ENCODE peak calls at places on chromosomes 5 and 9, in nine cellular contexts. I, W, Q, V, A, S, F, Y and E are unnamed samples.

GRCh38 chr5:122078116-122078865 is at the start of gene LOX:
- DNase-seq in W (peak), S (peak), F (no peak), Q (peak), I (no peak), V (peak), A (no peak), Y (peak), E (peak)

GRCh38 chr9:93115486-93115885 is 18.6 kb downstream of the NINJ1 start:
- DNase-seq in F (no peak), Y (no peak), S (peak), V (peak), W (no peak), Q (peak), A (peak), I (no peak), E (no peak)

GRCh38 chr5:131677115-131677514 is 42.1 kb upstream of the RAPGEF6 start:
- DNase-seq in S (no peak), V (no peak), F (no peak), A (no peak), I (no peak), W (no peak), Q (no peak), Y (no peak), E (no peak)

GRCh38 chr5:153982206-153982605 is 56.5 kb downstream of the FAM114A2 start:
- DNase-seq in F (no peak), Y (no peak), I (no peak), A (no peak), V (no peak), Q (no peak), W (no peak), S (no peak), E (no peak)

GRCh38 chr5:17157916-17158529 is 59.4 kb upstream of the BASP1 start:
- DNase-seq in Q (no peak), S (no peak), A (no peak), V (no peak), I (no peak), F (no peak), Y (no peak), W (peak), E (no peak)

GRCh38 chr9:71929223-71929622 is 17.8 kb downstream of the C9orf85 start:
- DNase-seq in I (no peak), A (no peak), S (no peak), Q (no peak), V (no peak), F (no peak), Y (no peak), W (peak), E (no peak)

GRCh38 chr5:146647656-146648199 is 131.7 kb upstream of the GPR151 start:
- DNase-seq in Q (no peak), V (no peak), S (no peak), I (no peak), A (no peak), Y (no peak), W (no peak), F (no peak), E (no peak)

GRCh38 chr5:55904152-55904551 is 53.0 kb downstream of the IL31RA start:
- DNase-seq in I (no peak), W (peak), A (no peak), S (no peak), F (no peak), Y (peak), Q (no peak), V (no peak), E (no peak)

GRCh38 chr5:80204808-80205614 is 50.8 kb downstream of the SERINC5 start:
- DNase-seq in Y (no peak), F (no peak), Q (peak), W (peak), V (no peak), S (no peak), A (peak), I (no peak), E (no peak)

GRCh38 chr9:129464972-129465833 is 155.7 kb downstream of the C9orf50 start:
- DNase-seq in I (no peak), A (no peak), S (peak), F (no peak), Q (no peak), W (peak), Y (no peak), V (no peak), E (no peak)

GRCh38 chr5:119333421-119333851 is 22.4 kb upstream of the TNFAIP8 start:
- DNase-seq in I (no peak), W (peak), Y (no peak), F (no peak), S (no peak), A (no peak), Q (no peak), V (no peak), E (no peak)

GRCh38 chr5:119336262-119336661 is 19.6 kb upstream of the TNFAIP8 start:
- DNase-seq in V (no peak), W (no peak), A (no peak), Y (no peak), S (no peak), I (no peak), F (no peak), Q (no peak), E (no peak)

GRCh38 chr5:119332978-119333401 is 22.8 kb upstream of the TNFAIP8 start:
- DNase-seq in Y (no peak), Q (no peak), V (no peak), S (no peak), F (no peak), W (no peak), A (no peak), I (no peak), E (no peak)

GRCh38 chr5:119336846-119337564 is 18.8 kb upstream of the TNFAIP8 start:
- DNase-seq in Y (no peak), S (no peak), F (no peak), A (no peak), V (no peak), Q (no peak), W (no peak), I (no peak), E (no peak)

GRCh38 chr5:119335261-119335677 is 20.6 kb upstream of the TNFAIP8 start:
- DNase-seq in S (no peak), V (no peak), Q (no peak), I (no peak), F (no peak), Y (no peak), W (no peak), A (no peak), E (no peak)
- TF ChIP-seq POLR2A in S (no peak), V (no peak), Q (no peak), I (no peak), F (no peak), Y (no peak), W (no peak), A (no peak), E (no peak)

DNA sequence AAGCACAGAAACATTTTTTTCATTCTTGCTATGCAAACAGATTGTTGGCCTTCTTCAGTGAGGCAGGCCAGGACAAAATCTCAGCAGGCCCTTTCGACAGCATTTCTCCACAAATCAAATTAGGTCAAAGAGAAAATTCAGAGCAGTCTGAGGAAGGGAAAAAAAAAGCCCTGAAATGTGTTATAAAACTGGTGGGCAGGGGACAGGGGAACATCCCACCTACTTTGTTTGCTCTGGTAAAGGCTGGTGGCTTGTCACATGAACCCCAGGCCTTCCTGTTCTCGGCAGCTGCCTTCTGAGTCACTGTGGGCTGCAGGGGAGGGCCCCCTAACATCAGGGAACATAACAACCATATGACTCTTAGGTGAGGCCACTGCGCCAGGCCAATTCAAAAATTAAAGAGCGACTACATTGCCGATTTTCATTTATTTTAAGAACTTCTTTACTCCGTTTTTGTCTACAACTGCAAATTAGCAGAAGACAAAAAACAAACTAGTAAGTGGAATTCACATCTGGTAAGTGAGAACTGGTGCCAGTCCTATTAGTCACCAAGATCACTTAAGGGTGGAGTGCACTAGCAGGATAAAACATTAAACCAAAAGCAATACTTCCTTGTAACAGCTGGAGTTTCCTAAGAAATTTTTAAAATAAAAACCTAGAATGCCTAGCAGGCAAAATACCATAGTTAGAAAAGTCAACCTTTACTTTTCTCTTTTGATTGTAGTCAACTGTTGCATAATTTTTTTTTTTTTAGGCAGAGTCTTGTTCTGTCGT is 46.2 kb upstream of the DENND4C start:
- DNase-seq in A (peak), Q (no peak), F (peak), V (peak), S (peak), W (peak), Y (peak), I (peak), E (peak)
- TF ChIP-seq POLR2A in A (no peak), Q (peak), F (no peak), V (no peak), S (no peak), W (no peak), Y (no peak), I (no peak), E (no peak)

GRCh38 chr9:70410368-70410767 is 4.1 kb downstream of the KLF9 start:
- DNase-seq in Q (no peak), F (no peak), V (no peak), I (no peak), S (no peak), W (peak), A (no peak), Y (no peak), E (no peak)

GRCh38 chr9:70412678-70413426 is 1.6 kb downstream of the KLF9 start:
- DNase-seq in Q (peak), I (peak), A (peak), F (peak), W (peak), V (peak), S (peak), Y (peak), E (peak)

GRCh38 chr9:70411141-70411929 is 3.1 kb downstream of the KLF9 start:
- DNase-seq in V (peak), A (peak), S (peak), W (peak), F (no peak), Y (peak), Q (peak), I (peak), E (peak)

GRCh38 chr9:70413427-70413797 is 1.0 kb downstream of the KLF9 start:
- DNase-seq in Y (no peak), I (no peak), Q (no peak), S (no peak), W (no peak), V (peak), F (no peak), A (peak), E (peak)

DNA sequence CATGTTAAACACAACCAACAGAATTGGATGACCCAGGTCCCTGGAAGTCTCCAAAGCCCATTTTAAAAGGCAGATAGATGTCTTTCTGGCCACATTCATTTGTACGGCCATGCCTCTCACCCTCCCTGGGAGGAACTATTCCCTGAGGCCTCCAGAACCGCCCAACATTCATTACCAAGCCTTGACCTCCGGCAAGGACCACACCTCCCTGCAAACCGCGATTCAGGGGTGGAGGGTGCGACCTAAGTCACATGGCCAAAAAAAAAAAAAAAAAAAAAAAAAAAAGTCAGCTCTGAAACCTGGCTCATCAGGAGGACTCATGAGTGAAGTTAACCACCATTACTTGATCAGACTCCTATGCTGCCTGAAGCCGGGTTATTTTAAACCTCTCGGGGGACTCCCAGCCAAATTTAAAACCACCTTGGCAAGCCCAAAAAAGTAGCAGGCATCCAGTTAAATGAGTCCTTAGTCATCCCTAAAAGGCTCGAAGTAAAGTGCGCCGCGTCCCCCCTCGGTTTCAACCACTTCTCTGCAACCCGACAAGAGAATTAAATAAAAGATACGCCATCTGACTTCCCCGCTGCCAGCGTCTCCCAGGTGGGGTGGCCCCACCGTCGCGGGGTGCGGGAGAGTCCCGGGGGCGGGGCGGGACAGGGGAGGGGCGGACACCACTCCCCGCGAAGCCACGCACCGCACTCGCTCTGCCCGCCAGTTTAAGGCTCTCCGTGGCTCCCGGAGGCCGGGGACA is 2.4 kb downstream of the KLF9 start:
- DNase-seq in A (peak), W (peak), S (peak), I (peak), Q (peak), Y (peak), V (peak), F (no peak), E (peak)
- TF ChIP-seq POLR2A in A (no peak), W (peak), S (peak), I (no peak), Q (peak), Y (no peak), V (peak), F (no peak), E (no peak)

GRCh38 chr9:36836486-36836885 is 197.6 kb downstream of the PAX5 start:
- DNase-seq in Q (no peak), V (no peak), W (no peak), F (no peak), S (no peak), Y (no peak), I (peak), A (no peak), E (no peak)
- TF ChIP-seq POLR2A in Q (no peak), V (no peak), W (no peak), F (no peak), S (no peak), Y (no peak), I (no peak), A (no peak), E (no peak)

GRCh38 chr5:138755084-138755748 is 2.0 kb downstream of the CTNNA1 start:
- DNase-seq in V (no peak), F (no peak), Q (no peak), W (no peak), I (no peak), S (no peak), A (no peak), Y (no peak), E (no peak)

GRCh38 chr5:138753794-138754698 is 821 bp downstream of the CTNNA1 start:
- DNase-seq in I (peak), Y (peak), V (peak), F (peak), Q (peak), A (peak), W (peak), S (peak), E (peak)

GRCh38 chr5:138752951-138753793 is at the start of gene CTNNA1:
- DNase-seq in I (peak), Y (peak), W (peak), Q (peak), A (peak), V (peak), F (peak), S (peak), E (peak)

GRCh38 chr5:138754699-138755057 is 1.5 kb downstream of the CTNNA1 start:
- DNase-seq in I (no peak), A (no peak), V (no peak), F (no peak), Y (no peak), S (no peak), Q (no peak), W (no peak), E (no peak)

GRCh38 chr5:138752341-138752950 is 779 bp upstream of the CTNNA1 start:
- DNase-seq in W (no peak), F (peak), V (no peak), I (no peak), A (peak), Q (peak), Y (peak), S (peak), E (no peak)
- TF ChIP-seq POLR2A in W (no peak), F (no peak), V (no peak), I (no peak), A (no peak), Q (peak), Y (no peak), S (no peak), E (no peak)

DNA sequence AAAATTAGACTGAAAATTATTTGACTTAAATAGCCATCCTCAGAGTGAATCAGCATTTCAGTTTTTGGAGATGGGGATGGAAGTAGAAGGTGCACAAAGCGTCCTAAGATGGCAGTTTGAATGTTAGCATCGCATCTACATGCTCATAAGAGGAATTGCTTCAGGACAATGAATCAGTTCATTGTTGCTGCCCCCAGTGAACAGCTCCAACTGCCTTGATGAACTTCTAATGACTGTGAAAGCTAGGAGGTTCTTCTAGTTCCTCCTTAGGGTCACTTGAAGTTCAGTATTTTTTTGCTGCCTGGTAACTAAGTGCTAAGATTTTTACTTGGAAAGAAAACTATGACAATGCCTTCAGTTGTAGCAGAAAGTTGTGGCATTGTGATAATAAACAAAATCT is 271.5 kb downstream of the RAB3C start:
- DNase-seq in I (no peak), Y (no peak), A (no peak), Q (no peak), V (no peak), S (no peak), W (no peak), F (no peak), E (no peak)
- TF ChIP-seq POLR2A in I (no peak), Y (no peak), A (no peak), Q (no peak), V (no peak), S (no peak), W (no peak), F (no peak), E (no peak)

GRCh38 chr9:107980984-107981383 is 491.4 kb upstream of the KLF4 start:
- DNase-seq in S (no peak), Y (no peak), A (no peak), Q (no peak), W (no peak), F (no peak), V (no peak), I (no peak), E (no peak)
- TF ChIP-seq POLR2A in S (no peak), Y (no peak), A (no peak), Q (no peak), W (no peak), F (no peak), V (no peak), I (no peak), E (no peak)

GRCh38 chr5:150168864-150169263 is 2.3 kb downstream of the CDX1 start:
- DNase-seq in V (no peak), Y (no peak), W (no peak), A (no peak), F (no peak), I (no peak), Q (no peak), S (no peak), E (no peak)
- TF ChIP-seq POLR2A in V (no peak), Y (no peak), W (no peak), A (no peak), F (no peak), I (no peak), Q (no peak), S (no peak), E (no peak)

DNA sequence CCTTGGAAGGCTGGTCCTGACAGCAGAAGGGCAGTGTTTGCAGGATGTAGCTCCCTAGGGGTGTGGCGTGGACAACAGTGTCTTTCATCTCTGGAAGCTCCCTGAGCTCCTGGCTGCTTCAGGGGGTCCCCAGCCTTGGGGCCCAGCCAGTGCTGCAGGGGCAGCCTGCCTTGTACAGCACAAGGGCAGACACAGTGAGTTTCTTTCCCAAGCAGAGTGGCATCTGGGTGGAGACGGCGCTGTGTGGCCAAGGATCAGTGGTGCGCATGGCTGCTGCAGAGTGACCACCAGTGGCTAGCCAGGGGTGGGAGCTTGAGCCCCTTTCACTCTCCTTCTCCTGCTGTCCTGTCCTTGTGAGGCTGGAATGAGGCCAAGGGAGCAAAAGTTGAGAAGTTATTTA is 7.6 kb upstream of the IRX4 start:
- DNase-seq in A (no peak), V (no peak), Y (no peak), W (no peak), Q (no peak), S (no peak), F (no peak), I (peak), E (no peak)
- TF ChIP-seq POLR2A in A (no peak), V (no peak), Y (no peak), W (no peak), Q (no peak), S (no peak), F (no peak), I (no peak), E (no peak)